ENCODE peak calls at places on chromosomes 2 and 18, in six cellular contexts. L is breast epithelium, C is foreskin fibroblast, H is pancreas, N is adrenal gland, S is colonic mucosa. Y is an unnamed sample.

GRCh38 chr2:148303166-148303565 is 282.3 kb downstream of the MBD5 start:
- DNase-seq in L (no peak), C (no peak), S (no peak), H (no peak), N (no peak), Y (no peak)

GRCh38 chr18:23302852-23303527 is 150.1 kb upstream of the RIOK3 start:
- DNase-seq in C (peak; percentile 67), L (no peak), N (no peak), S (no peak), H (no peak), Y (peak; percentile 87)

GRCh38 chr2:187158452-187158851 is 289.6 kb downstream of the CALCRL start:
- DNase-seq in N (no peak), H (no peak), C (no peak), L (no peak), S (no peak), Y (no peak)

GRCh38 chr2:127429844-127430425 is 11.7 kb downstream of the PROC start:
- DNase-seq in C (no peak), N (no peak), H (no peak), S (no peak), L (no peak), Y (no peak)

GRCh38 chr2:64330691-64331429 is 123.1 kb upstream of the LGALSL start:
- DNase-seq in H (peak; percentile 80), S (peak; percentile 85), C (peak; percentile 74), L (peak; percentile 67), N (peak; percentile 86), Y (peak; percentile 63)

GRCh38 chr2:40611196-40611595 is 159.3 kb upstream of the SLC8A1 start:
- DNase-seq in L (no peak), C (no peak), S (no peak), H (no peak), N (no peak), Y (no peak)

GRCh38 chr2:159715451-159715850 is 3.1 kb downstream of the MARCHF7 start:
- DNase-seq in C (no peak), L (no peak), S (no peak), N (no peak), H (no peak), Y (no peak)

GRCh38 chr18:72672364-72673151 is 128.4 kb upstream of the CBLN2 start:
- DNase-seq in H (no peak), N (peak; percentile 18), L (no peak), S (no peak), C (peak; percentile 6), Y (peak; percentile 8)

GRCh38 chr18:48915621-48916425 is 34.9 kb downstream of the SMAD7 start:
- DNase-seq in S (no peak), H (no peak), C (no peak), N (no peak), L (no peak), Y (no peak)

GRCh38 chr2:196925768-196926561 is 542 bp downstream of the PGAP1 start:
- DNase-seq in S (peak; percentile 46), C (no peak), L (no peak), H (peak; percentile 57), N (peak; percentile 39), Y (no peak)

GRCh38 chr2:203404996-203405395 is 76.8 kb downstream of the ABI2 start:
- DNase-seq in H (no peak), N (no peak), S (no peak), C (peak; percentile 7), L (no peak), Y (no peak)

GRCh38 chr18:65592419-65592818 is 158.4 kb upstream of the CDH7 start:
- DNase-seq in C (no peak), S (no peak), L (no peak), N (no peak), H (no peak), Y (no peak)

GRCh38 chr2:23639406-23639982 is 254.5 kb downstream of the KLHL29 start:
- DNase-seq in H (no peak), N (no peak), C (no peak), L (no peak), S (no peak), Y (no peak)

GRCh38 chr2:223042704-223043118 is 9.3 kb upstream of the KCNE4 start:
- DNase-seq in N (no peak), L (no peak), H (no peak), S (no peak), C (no peak), Y (no peak)

GRCh38 chr2:239002960-239003932 is 155.4 kb downstream of the TWIST2 start:
- DNase-seq in C (peak; percentile 78), S (peak; percentile 35), H (no peak), N (no peak), L (no peak), Y (peak; percentile 67)

GRCh38 chr18:13823707-13824395 is at the start of gene MC5R:
- DNase-seq in N (peak; percentile 61), S (peak; percentile 44), H (no peak), L (no peak), C (peak; percentile 20), Y (no peak)

GRCh38 chr2:180630756-180631155 is 349.6 kb upstream of the UBE2E3 start:
- DNase-seq in S (no peak), L (no peak), C (no peak), N (no peak), H (no peak), Y (no peak)

GRCh38 chr2:182132605-182133004 is 147.0 kb downstream of the PPP1R1C start:
- DNase-seq in L (no peak), S (no peak), H (no peak), N (no peak), C (no peak), Y (no peak)

GRCh38 chr18:40413160-40413559 is 1541.9 kb upstream of the PIK3C3 start:
- DNase-seq in N (peak; percentile 15), H (no peak), L (no peak), S (peak; percentile 24), C (peak; percentile 43), Y (no peak)

GRCh38 chr18:69865656-69866241 is 81.9 kb downstream of the CD226 start:
- DNase-seq in L (no peak), C (no peak), S (no peak), N (no peak), H (no peak), Y (no peak)

GRCh38 chr18:35378206-35378795 is 1.2 kb upstream of the ZNF396 start:
- DNase-seq in L (no peak), N (no peak), C (peak; percentile 13), H (no peak), S (no peak), Y (peak; percentile 18)

GRCh38 chr18:24704921-24705620 is 244.6 kb downstream of the HRH4 start:
- DNase-seq in L (no peak), C (no peak), N (no peak), H (no peak), S (no peak), Y (peak; percentile 35)

GRCh38 chr2:126208266-126208665 is 447.7 kb upstream of the GYPC start:
- DNase-seq in H (no peak), L (no peak), C (no peak), N (no peak), S (no peak), Y (no peak)

GRCh38 chr2:212926948-212927347 is 224.5 kb downstream of the IKZF2 start:
- DNase-seq in C (no peak), L (no peak), H (peak; percentile 26), N (no peak), S (no peak), Y (no peak)

GRCh38 chr2:233468746-233469110 is 97.9 kb downstream of the USP40 start:
- DNase-seq in H (no peak), L (no peak), S (no peak), C (no peak), N (no peak), Y (no peak)

GRCh38 chr2:136246086-136246669 is 128.2 kb upstream of the CXCR4 start:
- DNase-seq in N (peak; percentile 91), L (no peak), H (peak; percentile 25), C (no peak), S (peak; percentile 38), Y (no peak)

GRCh38 chr2:218289639-218290315 is 2.5 kb downstream of the TMBIM1 start:
- DNase-seq in C (peak; percentile 28), L (no peak), N (no peak), H (no peak), S (peak; percentile 60), Y (no peak)

GRCh38 chr18:35435420-35435819 is 58.3 kb upstream of the ZNF396 start:
- DNase-seq in C (no peak), L (no peak), S (no peak), H (no peak), N (no peak), Y (no peak)

GRCh38 chr2:72036595-72036994 is 111.1 kb downstream of the CYP26B1 start:
- DNase-seq in H (no peak), S (no peak), L (no peak), C (no peak), N (no peak), Y (no peak)

GRCh38 chr18:43534511-43534910 is 257.2 kb upstream of the SYT4 start:
- DNase-seq in H (no peak), N (no peak), L (no peak), S (no peak), C (no peak), Y (no peak)

GRCh38 chr2:117686699-117687098 is 127.8 kb upstream of the DDX18 start:
- DNase-seq in L (no peak), H (no peak), C (no peak), S (no peak), N (no peak), Y (no peak)

GRCh38 chr2:118495278-118495677 is 352.2 kb downstream of the EN1 start:
- DNase-seq in N (no peak), H (no peak), S (no peak), C (no peak), L (no peak), Y (no peak)

GRCh38 chr2:174768557-174768956 is 4.3 kb upstream of the CHRNA1 start:
- DNase-seq in H (no peak), L (no peak), C (no peak), S (no peak), N (no peak), Y (no peak)

GRCh38 chr2:45263147-45263546 is 253.9 kb upstream of the SIX2 start:
- DNase-seq in H (no peak), L (no peak), S (no peak), N (no peak), C (no peak), Y (no peak)

GRCh38 chr2:204727368-204727767 is 182.1 kb downstream of the PARD3B start:
- DNase-seq in L (no peak), H (no peak), C (no peak), N (no peak), S (no peak), Y (no peak)
- TF ChIP-seq CTCF in L (no peak), H (no peak), C (no peak), N (no peak), S (no peak), Y (no peak)

GRCh38 chr2:26185954-26186353 is 13.1 kb downstream of the GAREM2 start:
- DNase-seq in L (no peak), S (no peak), N (no peak), C (no peak), H (peak; percentile 53), Y (no peak)
- H3K4me3 ChIP-seq in L (peak overlapping the region; percentile 61), S (no peak overlapping the region), N (peak overlapping the region; percentile 68), C (peak overlapping the region; percentile 45), H (no peak overlapping the region), Y (no peak overlapping the region)

DNA sequence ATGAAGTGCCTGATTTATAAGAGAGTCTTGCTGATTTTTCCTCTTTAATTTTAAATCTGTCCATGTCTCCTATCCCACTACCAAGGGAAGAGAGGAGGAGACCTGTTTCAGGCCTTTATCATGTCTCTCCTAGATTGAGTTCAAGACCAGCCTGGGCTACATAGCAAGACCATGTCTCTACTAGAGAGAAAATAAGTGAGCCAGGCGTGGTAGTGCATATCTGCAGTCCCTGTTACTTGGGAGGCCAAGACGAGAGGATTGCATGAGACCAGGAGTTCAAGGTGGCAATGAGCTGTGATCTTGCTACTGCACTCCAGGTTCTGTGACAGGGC is 20.0 kb downstream of the EML4 start:
- DNase-seq in H (no peak), L (no peak), S (no peak), C (no peak), N (no peak), Y (no peak)
- TF ChIP-seq CTCF in H (no peak), L (no peak), S (no peak), C (no peak), N (no peak), Y (no peak)

GRCh38 chr2:219627105-219628100 is at the start of gene SLC4A3:
- DNase-seq in L (no peak), S (no peak), N (no peak), H (peak; percentile 77), C (peak; percentile 26), Y (no peak)
- H3K4me3 ChIP-seq in L (peak within 1 kb of the TSS; percentile 40), S (peak within 1 kb of the TSS; percentile 33), N (peak within 1 kb of the TSS; percentile 62), H (peak within 1 kb of the TSS; percentile 37), C (peak within 1 kb of the TSS; percentile 53), Y (peak within 1 kb of the TSS; percentile 52)